ENCODE peak calls at places on chromosomes 4 and X, in four cellular contexts. One of them, this sample, is unnamed.

GRCh38 chrX:109841869-109842579 is 109.0 kb upstream of the ACSL4 start:
- DNase-seq in CD8-positive, alpha-beta memory T cell: no peak
- DNase-seq in erythroblast: peak; percentile 65
- DNase-seq in H4: no peak
- DNase-seq in this sample: no peak

GRCh38 chr4:110632506-110633357 is 9.9 kb upstream of the PITX2 start:
- DNase-seq in erythroblast: no peak
- DNase-seq in CD8-positive, alpha-beta memory T cell: no peak
- DNase-seq in H4: no peak
- DNase-seq in this sample: no peak

GRCh38 chr4:35986537-35986936 is 257.8 kb downstream of the ARAP2 start:
- DNase-seq in CD8-positive, alpha-beta memory T cell: no peak
- DNase-seq in H4: no peak
- DNase-seq in erythroblast: no peak
- DNase-seq in this sample: no peak

GRCh38 chrX:102712216-102712966 is at the start of gene GPRASP2:
- DNase-seq in H4: no peak
- DNase-seq in erythroblast: peak; percentile 9
- DNase-seq in CD8-positive, alpha-beta memory T cell: no peak
- DNase-seq in this sample: no peak

GRCh38 chr4:15444276-15444675 is 16.4 kb downstream of the C1QTNF7 start:
- DNase-seq in CD8-positive, alpha-beta memory T cell: no peak
- DNase-seq in erythroblast: no peak
- DNase-seq in H4: no peak
- DNase-seq in this sample: no peak

GRCh38 chrX:149060921-149061320 is 444.2 kb downstream of the IDS start:
- DNase-seq in H4: no peak
- DNase-seq in erythroblast: no peak
- DNase-seq in CD8-positive, alpha-beta memory T cell: no peak
- DNase-seq in this sample: no peak

GRCh38 chrX:151754042-151754419 is 19.5 kb downstream of the CNGA2 start:
- DNase-seq in H4: peak; percentile 66
- DNase-seq in erythroblast: no peak
- DNase-seq in CD8-positive, alpha-beta memory T cell: no peak
- DNase-seq in this sample: no peak

GRCh38 chr4:141524116-141524515 is 112.3 kb upstream of the IL15 start:
- DNase-seq in CD8-positive, alpha-beta memory T cell: no peak
- DNase-seq in H4: no peak
- DNase-seq in erythroblast: no peak
- DNase-seq in this sample: no peak

GRCh38 chrX:109485470-109486340 is 3.8 kb upstream of the GUCY2F start:
- DNase-seq in CD8-positive, alpha-beta memory T cell: peak; percentile 18
- DNase-seq in erythroblast: peak; percentile 84
- DNase-seq in H4: peak; percentile 50
- DNase-seq in this sample: peak; percentile 83

GRCh38 chr4:150888625-150889024 is 126.5 kb downstream of the LRBA start:
- DNase-seq in CD8-positive, alpha-beta memory T cell: no peak
- DNase-seq in H4: no peak
- DNase-seq in erythroblast: no peak
- DNase-seq in this sample: no peak

GRCh38 chr4:74499986-74500781 is 55.2 kb downstream of the AREG start:
- DNase-seq in erythroblast: no peak
- DNase-seq in H4: no peak
- DNase-seq in CD8-positive, alpha-beta memory T cell: no peak
- DNase-seq in this sample: no peak

GRCh38 chr4:27775156-27775555 is 914.5 kb downstream of the STIM2 start:
- DNase-seq in erythroblast: no peak
- DNase-seq in H4: no peak
- DNase-seq in CD8-positive, alpha-beta memory T cell: no peak
- DNase-seq in this sample: no peak